ENCODE peak calls at places on chromosomes 11 and 22, in six cellular contexts. B is uterus, V is AG10803, L is PC-9, G is HT1080, K is GF-D8. M is an unnamed sample.

GRCh38 chr11:66176650-66177049 is 91.8 kb upstream of the RAB1B start:
- DNase-seq in B (no peak), V (no peak), L (no peak), G (no peak), K (no peak), M (no peak)

GRCh38 chr11:86069408-86070086 is 663 bp upstream of the PICALM start:
- DNase-seq in B (peak), V (peak), L (peak), G (peak), K (peak), M (peak)

GRCh38 chr11:45654242-45654641 is 11.2 kb downstream of the CHST1 start:
- DNase-seq in B (no peak), V (no peak), L (no peak), G (no peak), K (no peak), M (no peak)

GRCh38 chr22:28637225-28637624 is 42.4 kb downstream of the TTC28 start:
- DNase-seq in B (no peak), V (no peak), L (no peak), G (no peak), K (no peak), M (no peak)

GRCh38 chr11:65639623-65640482 is 2.0 kb downstream of the SIPA1 start:
- DNase-seq in B (no peak), V (no peak), L (peak), G (no peak), K (peak), M (no peak)

GRCh38 chr11:27218498-27219038 is 144.4 kb downstream of the CCDC34 start:
- DNase-seq in B (no peak), V (peak), L (peak), G (peak), K (no peak), M (peak)

GRCh38 chr22:37328017-37328416 is 45.7 kb downstream of the CYTH4 start:
- DNase-seq in B (no peak), V (peak), L (peak), G (peak), K (no peak), M (peak)

GRCh38 chr11:8930456-8931175 is 2.1 kb downstream of the C11orf16 start:
- DNase-seq in B (no peak), V (peak), L (no peak), G (no peak), K (no peak), M (no peak)

GRCh38 chr11:12675951-12676711 is 1.9 kb downstream of the TEAD1 start:
- DNase-seq in B (peak), V (peak), L (no peak), G (peak), K (no peak), M (peak)

GRCh38 chr22:48566741-48567140 is 1260.9 kb downstream of the BRD1 start:
- DNase-seq in B (no peak), V (peak), L (no peak), G (no peak), K (no peak), M (no peak)

GRCh38 chr11:1232328-1233321 is 9.8 kb downstream of the MUC5B start:
- DNase-seq in B (no peak), V (no peak), L (no peak), G (no peak), K (no peak), M (no peak)

GRCh38 chr11:48103621-48104561 is 112.7 kb upstream of the OR4B1 start:
- DNase-seq in B (no peak), V (peak), L (no peak), G (peak), K (no peak), M (no peak)

GRCh38 chr11:34204396-34205279 is 99.2 kb downstream of the NAT10 start:
- DNase-seq in B (no peak), V (no peak), L (peak), G (peak), K (no peak), M (no peak)

GRCh38 chr11:73218106-73218829 is at the start of gene P2RY2:
- DNase-seq in B (no peak), V (peak), L (peak), G (no peak), K (peak), M (no peak)

GRCh38 chr11:128603752-128604472 is 16.6 kb upstream of the ETS1 start:
- DNase-seq in B (no peak), V (peak), L (no peak), G (no peak), K (peak), M (peak)

GRCh38 chr22:33921576-33922181 is 1.4 kb upstream of the LARGE1 start:
- DNase-seq in B (peak), V (peak), L (no peak), G (peak), K (no peak), M (peak)

GRCh38 chr11:120182790-120183491 is 27.9 kb upstream of the OAF start:
- DNase-seq in B (peak), V (no peak), L (no peak), G (peak), K (peak), M (peak)

GRCh38 chr11:62104816-62105610 is 18.8 kb upstream of the INCENP start:
- DNase-seq in B (peak), V (peak), L (no peak), G (no peak), K (no peak), M (peak)

GRCh38 chr11:44307340-44308099 is 2.4 kb downstream of the ALX4 start:
- DNase-seq in B (no peak), V (no peak), L (no peak), G (no peak), K (no peak), M (no peak)

GRCh38 chr11:124085583-124085982 is 29.7 kb upstream of the VWA5A start:
- DNase-seq in B (no peak), V (no peak), L (no peak), G (peak), K (no peak), M (no peak)